ENCODE peak calls at places on chromosomes 11 and 22, in eight cellular contexts. Y is AG04450; X is psoas muscle; J is type B pancreatic cell; P is pancreas; T is body of pancreas; S is CD8-positive, alpha-beta T cell; C is choroid plexus epithelial cell. Q is an unnamed sample.

GRCh38 chr11:118090545-118091162 is 3.9 kb upstream of the SMIM35 start:
- DNase-seq in Y (no peak), X (no peak), J (no peak), P (no peak), T (no peak), S (no peak), C (no peak), Q (no peak)

GRCh38 chr11:74710291-74710938 is 20.8 kb downstream of the CHRDL2 start:
- DNase-seq in Y (no peak), X (no peak), J (no peak), P (no peak), T (no peak), S (no peak), C (peak), Q (no peak)

GRCh38 chr22:30876221-30876751 is 92.3 kb downstream of the MORC2 start:
- DNase-seq in Y (no peak), X (no peak), J (peak), P (no peak), T (no peak), S (no peak), C (no peak), Q (no peak)

GRCh38 chr11:114195981-114196731 is 100.0 kb upstream of the NNMT start:
- DNase-seq in Y (no peak), X (no peak), J (no peak), P (no peak), T (peak), S (no peak), C (no peak), Q (no peak)

GRCh38 chr11:2891291-2891690 is 5.7 kb upstream of the CDKN1C start:
- DNase-seq in Y (no peak), X (no peak), J (no peak), P (no peak), T (no peak), S (no peak), C (peak), Q (no peak)

GRCh38 chr11:132490976-132491375 is 1041.3 kb downstream of the OPCML start:
- DNase-seq in Y (peak), X (no peak), J (no peak), P (no peak), T (no peak), S (no peak), C (no peak), Q (peak)

GRCh38 chr11:68825603-68826002 is 16.1 kb downstream of the CPT1A start:
- DNase-seq in Y (no peak), X (no peak), J (no peak), P (peak), T (peak), S (peak), C (no peak), Q (no peak)

GRCh38 chr22:37077802-37078448 is 26.4 kb downstream of the KCTD17 start:
- DNase-seq in Y (peak), X (peak), J (no peak), P (peak), T (peak), S (peak), C (peak), Q (peak)

GRCh38 chr11:62124186-62125113 is 639 bp downstream of the INCENP start:
- DNase-seq in Y (no peak), X (peak), J (no peak), P (no peak), T (peak), S (no peak), C (peak), Q (peak)

GRCh38 chr11:92941676-92942571 is 27.5 kb upstream of the MTNR1B start:
- DNase-seq in Y (no peak), X (no peak), J (no peak), P (no peak), T (peak), S (no peak), C (peak), Q (peak)

GRCh38 chr22:49507607-49508292 is 319.9 kb downstream of the BRD1 start:
- DNase-seq in Y (no peak), X (no peak), J (no peak), P (no peak), T (no peak), S (no peak), C (no peak), Q (no peak)

GRCh38 chr11:37988031-37988430 is 1390.0 kb upstream of the RAG2 start:
- DNase-seq in Y (peak), X (no peak), J (no peak), P (no peak), T (peak), S (no peak), C (peak), Q (no peak)

GRCh38 chr11:69979632-69980031 is 98.5 kb upstream of the ANO1 start:
- DNase-seq in Y (no peak), X (no peak), J (no peak), P (no peak), T (no peak), S (no peak), C (no peak), Q (no peak)

GRCh38 chr11:86802601-86803051 is 2.3 kb downstream of the PRSS23 start:
- DNase-seq in Y (no peak), X (no peak), J (no peak), P (no peak), T (peak), S (no peak), C (peak), Q (peak)

GRCh38 chr11:134345237-134345550 is 13.4 kb downstream of the GLB1L2 start:
- DNase-seq in Y (no peak), X (no peak), J (no peak), P (no peak), T (no peak), S (no peak), C (no peak), Q (no peak)

GRCh38 chr22:29456211-29456671 is 17.9 kb downstream of the RFPL1 start:
- DNase-seq in Y (no peak), X (no peak), J (no peak), P (no peak), T (no peak), S (no peak), C (peak), Q (peak)

DNA sequence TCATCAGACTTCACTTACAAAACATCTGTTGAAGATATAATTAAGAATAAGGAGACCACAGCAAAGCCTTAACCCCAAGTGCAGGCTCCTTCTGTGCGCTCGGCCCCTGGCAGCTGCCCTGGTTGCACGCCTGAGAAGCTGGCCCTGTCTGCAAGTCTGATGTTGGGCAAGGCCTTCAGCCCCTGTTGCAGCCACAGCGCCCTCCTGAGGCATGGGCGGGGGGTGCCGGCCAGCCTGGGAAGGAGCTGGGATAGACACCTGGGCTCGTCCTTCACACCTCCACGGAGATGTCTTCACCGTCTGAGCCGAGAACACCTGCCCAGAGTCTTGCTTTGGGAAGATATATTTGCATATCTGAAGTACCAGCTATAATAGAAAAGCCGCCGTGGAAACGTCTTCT is 104.1 kb downstream of the MPPED1 start:
- DNase-seq in Y (no peak), X (no peak), J (no peak), P (no peak), T (no peak), S (no peak), C (no peak), Q (no peak)
- TF ChIP-seq CTCF in Y (no peak), X (no peak), J (no peak), P (no peak), T (no peak), S (no peak), C (no peak), Q (peak)

DNA sequence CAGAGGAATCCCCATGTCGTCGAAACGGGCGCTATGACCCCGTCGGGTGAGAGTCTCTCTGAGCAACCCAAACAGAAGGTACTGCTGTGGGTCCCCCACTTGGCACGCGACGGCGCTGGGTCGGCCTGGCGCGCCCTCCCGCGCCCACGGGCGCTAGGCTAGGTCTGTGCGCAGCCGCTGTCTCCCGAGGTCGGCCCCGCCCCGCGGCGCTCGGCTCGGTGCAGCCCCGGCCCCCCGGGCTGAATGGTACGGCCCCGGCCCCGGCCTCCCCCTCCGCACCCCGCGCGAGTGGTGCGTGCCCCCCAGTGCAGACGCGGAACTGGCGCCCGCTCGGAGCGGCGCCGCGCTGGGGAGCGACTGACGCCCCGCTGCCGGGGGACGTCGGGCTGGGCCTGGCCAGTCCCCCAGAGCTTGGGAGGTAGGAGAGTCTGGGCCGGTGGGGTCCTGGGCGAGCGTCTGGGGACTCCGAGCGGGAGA is at the start of gene MADD:
- DNase-seq in Y (peak), X (peak), J (peak), P (peak), T (peak), S (peak), C (peak), Q (peak)
- TF ChIP-seq CTCF in Y (no peak), X (peak), J (no peak), P (no peak), T (no peak), S (no peak), C (no peak), Q (no peak)

GRCh38 chr22:27746918-27747317 is 54.6 kb downstream of the MN1 start:
- DNase-seq in Y (no peak), X (no peak), J (no peak), P (no peak), T (no peak), S (no peak), C (no peak), Q (no peak)

GRCh38 chr22:27749597-27750225 is 51.8 kb downstream of the MN1 start:
- DNase-seq in Y (no peak), X (no peak), J (no peak), P (no peak), T (no peak), S (no peak), C (peak), Q (no peak)

GRCh38 chr22:27745809-27746208 is 55.7 kb downstream of the MN1 start:
- DNase-seq in Y (no peak), X (no peak), J (no peak), P (no peak), T (no peak), S (no peak), C (no peak), Q (no peak)

GRCh38 chr22:27748355-27749168 is 53.0 kb downstream of the MN1 start:
- DNase-seq in Y (no peak), X (no peak), J (no peak), P (peak), T (peak), S (no peak), C (peak), Q (no peak)

DNA sequence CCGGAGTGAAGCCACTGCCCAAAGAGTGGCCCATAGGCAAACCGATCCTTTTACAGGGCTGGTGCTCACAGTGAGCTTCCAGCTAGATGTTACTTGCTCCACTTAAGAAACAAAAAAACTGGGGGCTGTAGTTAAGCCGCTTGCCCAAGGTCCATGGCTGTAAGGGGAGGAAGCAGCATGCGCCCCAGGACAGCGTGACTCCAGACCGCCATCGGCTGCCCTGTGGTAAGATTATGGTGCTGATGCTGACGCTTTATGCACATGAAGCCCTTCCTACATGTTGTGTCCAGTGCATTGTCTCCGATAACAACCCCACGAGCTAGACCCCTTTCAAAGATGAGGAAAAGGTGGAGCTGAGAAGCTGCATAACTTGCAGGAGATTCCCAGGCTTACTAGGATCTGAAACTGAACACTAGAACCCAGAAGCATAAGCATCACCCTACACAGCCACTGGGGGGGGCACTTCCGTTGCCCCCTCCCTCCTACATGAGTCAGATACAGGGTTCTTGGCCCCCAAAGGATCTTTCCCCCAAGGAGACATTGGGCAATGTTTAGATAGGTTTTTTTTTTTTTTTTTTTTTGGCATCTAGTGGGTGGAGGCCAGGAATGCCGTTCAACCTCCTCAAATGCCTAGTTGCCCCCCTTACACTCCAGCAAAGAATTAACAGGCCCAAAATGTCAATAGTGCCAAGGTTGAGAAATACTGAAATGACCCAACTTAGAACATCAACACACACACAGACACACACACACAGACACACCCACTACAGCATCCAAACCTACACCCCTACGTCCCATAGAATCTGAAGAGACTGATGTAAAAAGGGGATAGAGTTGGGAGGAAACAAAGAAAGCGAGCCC is 53.9 kb downstream of the MN1 start:
- DNase-seq in Y (no peak), X (no peak), J (no peak), P (no peak), T (no peak), S (no peak), C (no peak), Q (no peak)
- TF ChIP-seq CTCF in Y (no peak), X (peak), J (peak), P (no peak), T (no peak), S (no peak), C (peak), Q (peak)

DNA sequence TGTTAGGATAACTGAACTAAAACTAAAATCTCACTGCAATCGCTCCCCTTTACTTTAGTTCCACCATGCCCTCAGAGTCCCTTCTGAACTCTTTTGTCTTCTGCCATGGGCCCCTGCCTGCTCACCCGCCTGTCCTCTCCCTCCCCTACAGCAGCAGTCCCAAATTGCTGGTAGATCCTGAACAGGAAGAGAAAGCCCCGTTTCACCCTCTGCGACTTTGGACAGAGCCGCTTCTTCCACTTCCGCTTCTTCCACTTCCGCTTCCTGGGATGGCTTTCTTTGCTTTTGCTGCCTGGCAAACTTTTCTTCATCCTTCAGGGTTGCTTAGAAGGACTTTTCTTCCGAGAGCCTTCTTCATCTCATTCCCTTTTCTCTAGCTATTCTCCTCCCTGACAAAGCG is 35.7 kb upstream of the TLCD5 start:
- DNase-seq in Y (no peak), X (no peak), J (no peak), P (no peak), T (no peak), S (no peak), C (no peak), Q (no peak)
- TF ChIP-seq CTCF in Y (no peak), X (no peak), J (no peak), P (no peak), T (no peak), S (no peak), C (no peak), Q (no peak)

GRCh38 chr11:870127-870413 is 27.4 kb downstream of the TSPAN4 start:
- DNase-seq in Y (no peak), X (no peak), J (no peak), P (no peak), T (no peak), S (no peak), C (no peak), Q (no peak)
- TF ChIP-seq CTCF in Y (no peak), X (no peak), J (peak), P (no peak), T (no peak), S (no peak), C (peak), Q (peak)

GRCh38 chr22:27825174-27825573 is 23.6 kb upstream of the MN1 start:
- DNase-seq in Y (no peak), X (no peak), J (no peak), P (no peak), T (no peak), S (no peak), C (no peak), Q (no peak)
- TF ChIP-seq CTCF in Y (no peak), X (peak), J (peak), P (no peak), T (no peak), S (no peak), C (peak), Q (peak)

DNA sequence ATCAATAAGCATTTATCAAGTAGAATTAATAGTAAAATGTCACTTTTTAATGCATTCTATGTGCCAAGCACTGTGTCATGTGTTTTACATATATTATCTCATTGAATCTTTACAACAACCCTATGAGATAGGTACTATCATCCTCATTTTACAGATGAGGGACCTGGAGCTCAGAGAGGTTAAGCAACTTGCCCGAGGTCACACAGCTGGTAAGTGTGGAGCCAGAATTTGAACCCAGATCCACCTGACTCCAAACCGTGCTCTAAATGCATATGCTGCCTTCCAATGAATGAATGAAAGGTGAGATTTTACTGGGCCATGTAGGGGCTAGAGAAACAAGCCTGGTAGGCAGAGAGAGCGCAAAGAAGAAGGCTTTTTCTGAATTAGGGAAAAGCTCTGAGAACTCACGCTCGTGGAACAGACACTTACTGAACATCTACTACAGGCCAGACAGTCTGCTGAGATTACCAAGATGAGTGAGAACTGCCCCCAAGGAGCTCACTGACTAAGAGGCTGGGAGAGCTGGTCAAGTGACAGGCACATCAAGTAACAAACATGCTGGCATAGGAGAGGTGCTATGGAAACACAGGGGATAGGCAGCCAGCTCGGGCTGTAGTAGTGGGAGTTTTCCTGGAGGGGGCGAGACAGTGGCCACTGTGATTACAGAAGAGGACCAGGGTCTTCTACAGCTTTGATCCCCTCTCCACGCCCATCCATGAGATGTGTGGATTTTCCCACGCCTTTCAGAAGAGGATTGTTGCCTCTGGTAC is 4.4 kb downstream of the ABCG4 start:
- DNase-seq in Y (no peak), X (no peak), J (no peak), P (no peak), T (no peak), S (no peak), C (no peak), Q (no peak)
- TF ChIP-seq CTCF in Y (no peak), X (no peak), J (peak), P (no peak), T (no peak), S (no peak), C (peak), Q (peak)

GRCh38 chr11:598005-598680 is 17.6 kb downstream of the IRF7 start:
- DNase-seq in Y (no peak), X (no peak), J (no peak), P (no peak), T (no peak), S (no peak), C (no peak), Q (no peak)

GRCh38 chr11:595400-595799 is 19.1 kb downstream of the PHRF1 start:
- DNase-seq in Y (no peak), X (no peak), J (no peak), P (no peak), T (no peak), S (no peak), C (no peak), Q (no peak)

GRCh38 chr11:596374-596773 is 19.4 kb downstream of the IRF7 start:
- DNase-seq in Y (no peak), X (no peak), J (no peak), P (no peak), T (no peak), S (no peak), C (no peak), Q (no peak)

GRCh38 chr11:593347-593746 is 17.1 kb downstream of the PHRF1 start:
- DNase-seq in Y (no peak), X (no peak), J (no peak), P (no peak), T (no peak), S (no peak), C (no peak), Q (no peak)

DNA sequence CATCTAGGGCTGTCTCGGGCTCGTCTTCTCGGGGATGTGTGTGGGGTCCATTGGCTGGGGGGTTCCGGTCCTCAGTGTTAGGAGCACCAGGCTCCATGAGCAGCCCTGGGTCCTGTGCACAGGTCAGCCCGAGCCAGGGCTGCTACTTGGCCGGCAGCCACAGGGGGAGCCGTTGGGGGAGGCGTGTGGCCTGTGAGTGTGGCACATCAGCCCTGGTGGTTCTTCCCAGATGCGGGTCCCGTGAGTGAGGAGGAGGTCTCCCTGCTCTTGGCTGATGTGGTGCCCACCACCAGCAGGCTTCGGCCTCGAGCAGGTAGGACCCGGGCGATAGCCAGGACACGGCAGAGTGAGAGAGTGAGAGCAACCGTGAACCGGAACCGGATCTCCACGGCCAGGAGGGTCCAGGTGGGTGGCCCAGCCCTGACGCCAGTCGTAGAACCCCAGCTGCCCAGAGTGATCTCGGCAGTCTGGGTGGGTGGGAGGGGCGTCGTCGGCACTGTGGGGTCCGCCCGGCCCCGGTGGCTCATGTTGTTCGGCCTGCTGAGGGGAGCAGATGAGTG is 18.5 kb downstream of the IRF7 start:
- DNase-seq in Y (no peak), X (no peak), J (no peak), P (no peak), T (no peak), S (no peak), C (no peak), Q (no peak)
- TF ChIP-seq CTCF in Y (no peak), X (no peak), J (peak), P (no peak), T (no peak), S (no peak), C (peak), Q (peak)

GRCh38 chr11:29159552-29160465 is 857.0 kb downstream of the KCNA4 start:
- DNase-seq in Y (peak), X (no peak), J (no peak), P (peak), T (peak), S (no peak), C (peak), Q (peak)
- TF ChIP-seq CTCF in Y (peak), X (no peak), J (peak), P (peak), T (peak), S (no peak), C (peak), Q (peak)

Q was measured in HFFc6.